ENCODE peak calls at places on chromosomes 16 and 17, in five cellular contexts. One of them, this sample, is unnamed.

GRCh38 chr17:68100000-68100641 is 64.6 kb downstream of the KPNA2 start:
- DNase-seq in mesenchymal stem cell: no peak
- DNase-seq in H9: no peak
- DNase-seq in trophoblast cell: no peak
- DNase-seq in H1: no peak
- DNase-seq in this sample: no peak

GRCh38 chr16:3737181-3737580 is 19.9 kb upstream of the TRAP1 start:
- DNase-seq in mesenchymal stem cell: no peak
- DNase-seq in H9: no peak
- DNase-seq in trophoblast cell: no peak
- DNase-seq in H1: no peak
- DNase-seq in this sample: no peak

GRCh38 chr16:81973737-81974136 is 37.5 kb downstream of the SDR42E1 start:
- DNase-seq in mesenchymal stem cell: no peak
- DNase-seq in H9: peak
- DNase-seq in trophoblast cell: no peak
- DNase-seq in H1: peak
- DNase-seq in this sample: no peak

GRCh38 chr17:77344038-77344437 is 203.3 kb downstream of the SEC14L1 start:
- DNase-seq in mesenchymal stem cell: no peak
- DNase-seq in H9: no peak
- DNase-seq in trophoblast cell: no peak
- DNase-seq in H1: no peak
- DNase-seq in this sample: no peak

GRCh38 chr16:72922714-72923113 is 125.2 kb downstream of the ZFHX3 start:
- DNase-seq in mesenchymal stem cell: no peak
- DNase-seq in H9: no peak
- DNase-seq in trophoblast cell: no peak
- DNase-seq in H1: no peak
- DNase-seq in this sample: no peak

GRCh38 chr17:49457564-49458535 is 37.2 kb upstream of the NGFR start:
- DNase-seq in mesenchymal stem cell: no peak
- DNase-seq in H9: no peak
- DNase-seq in trophoblast cell: no peak
- DNase-seq in H1: no peak
- DNase-seq in this sample: no peak

GRCh38 chr17:29671661-29672060 is 48.9 kb upstream of the CORO6 start:
- DNase-seq in mesenchymal stem cell: no peak
- DNase-seq in H9: no peak
- DNase-seq in trophoblast cell: no peak
- DNase-seq in H1: no peak
- DNase-seq in this sample: no peak

GRCh38 chr16:57639172-57639571 is 10.7 kb downstream of the ADGRG1 start:
- DNase-seq in mesenchymal stem cell: peak
- DNase-seq in H9: peak
- DNase-seq in trophoblast cell: no peak
- DNase-seq in H1: no peak
- DNase-seq in this sample: peak

GRCh38 chr17:75394332-75394918 is 11.1 kb downstream of the GRB2 start:
- DNase-seq in mesenchymal stem cell: peak
- DNase-seq in H9: no peak
- DNase-seq in trophoblast cell: no peak
- DNase-seq in H1: no peak
- DNase-seq in this sample: no peak

GRCh38 chr16:3149630-3150345 is 15.0 kb downstream of the ZNF213 start:
- DNase-seq in mesenchymal stem cell: peak
- DNase-seq in H9: peak
- DNase-seq in trophoblast cell: peak
- DNase-seq in H1: no peak
- DNase-seq in this sample: peak

GRCh38 chr16:55249361-55249760 is 74.6 kb upstream of the IRX6 start:
- DNase-seq in mesenchymal stem cell: no peak
- DNase-seq in H9: no peak
- DNase-seq in trophoblast cell: no peak
- DNase-seq in H1: no peak
- DNase-seq in this sample: no peak

GRCh38 chr16:58459344-58460218 is 40.4 kb upstream of the NDRG4 start:
- DNase-seq in mesenchymal stem cell: peak
- DNase-seq in H9: no peak
- DNase-seq in trophoblast cell: peak
- DNase-seq in H1: no peak
- DNase-seq in this sample: no peak

GRCh38 chr17:70527364-70527888 is 358.1 kb downstream of the KCNJ2 start:
- DNase-seq in mesenchymal stem cell: no peak
- DNase-seq in H9: no peak
- DNase-seq in trophoblast cell: no peak
- DNase-seq in H1: no peak
- DNase-seq in this sample: no peak

GRCh38 chr17:51803161-51803560 is 355.4 kb downstream of the CA10 start:
- DNase-seq in mesenchymal stem cell: no peak
- DNase-seq in H9: no peak
- DNase-seq in trophoblast cell: no peak
- DNase-seq in H1: no peak
- DNase-seq in this sample: no peak

GRCh38 chr17:79811036-79811887 is 14.4 kb upstream of the CBX8 start:
- DNase-seq in mesenchymal stem cell: no peak
- DNase-seq in H9: peak
- DNase-seq in trophoblast cell: peak
- DNase-seq in H1: no peak
- DNase-seq in this sample: no peak

GRCh38 chr16:22627043-22627442 is 116.4 kb downstream of the NPIPB5 start:
- DNase-seq in mesenchymal stem cell: no peak
- DNase-seq in H9: no peak
- DNase-seq in trophoblast cell: no peak
- DNase-seq in H1: no peak
- DNase-seq in this sample: no peak

GRCh38 chr16:16124974-16125373 is 98.3 kb downstream of the ABCC6 start:
- DNase-seq in mesenchymal stem cell: no peak
- DNase-seq in H9: no peak
- DNase-seq in trophoblast cell: no peak
- DNase-seq in H1: no peak
- DNase-seq in this sample: no peak

GRCh38 chr17:74785096-74785980 is 9.2 kb upstream of the NAT9 start:
- DNase-seq in mesenchymal stem cell: no peak
- DNase-seq in H9: no peak
- DNase-seq in trophoblast cell: peak
- DNase-seq in H1: no peak
- DNase-seq in this sample: no peak

GRCh38 chr16:4290236-4290830 is 17.5 kb upstream of the TFAP4 start:
- DNase-seq in mesenchymal stem cell: peak
- DNase-seq in H9: no peak
- DNase-seq in trophoblast cell: peak
- DNase-seq in H1: no peak
- DNase-seq in this sample: no peak

GRCh38 chr16:68071547-68071901 is 13.6 kb upstream of the NFATC3 start:
- DNase-seq in mesenchymal stem cell: no peak
- DNase-seq in H9: no peak
- DNase-seq in trophoblast cell: no peak
- DNase-seq in H1: no peak
- DNase-seq in this sample: no peak

GRCh38 chr16:50282010-50282538 is 15.7 kb downstream of the ADCY7 start:
- DNase-seq in mesenchymal stem cell: no peak
- DNase-seq in H9: no peak
- DNase-seq in trophoblast cell: peak
- DNase-seq in H1: no peak
- DNase-seq in this sample: no peak

GRCh38 chr17:3695129-3695722 is 729 bp downstream of the P2RX5 start:
- DNase-seq in mesenchymal stem cell: no peak
- DNase-seq in H9: no peak
- DNase-seq in trophoblast cell: no peak
- DNase-seq in H1: no peak
- DNase-seq in this sample: no peak

DNA sequence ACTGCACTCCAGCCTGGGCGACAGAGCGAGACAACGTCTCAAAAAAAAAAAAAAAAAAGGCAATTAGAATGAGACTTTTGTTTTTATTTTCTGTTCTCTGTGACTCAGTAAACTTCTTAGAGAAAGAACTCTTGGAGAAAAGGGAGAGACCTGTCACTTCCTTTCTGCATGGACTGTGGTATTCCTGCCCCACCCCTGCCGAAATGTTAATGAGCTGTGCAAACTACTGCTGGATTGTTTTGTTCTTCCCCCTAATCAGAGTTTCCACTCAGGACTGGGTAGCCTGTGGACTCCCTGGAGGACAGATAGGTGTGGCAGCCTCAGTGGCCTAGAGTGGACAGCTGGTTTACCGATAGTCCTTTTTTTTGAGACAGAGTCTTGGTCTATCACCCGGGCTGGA is 7.2 kb downstream of the FAM234A start:
- DNase-seq in mesenchymal stem cell: no peak
- DNase-seq in H9: no peak
- DNase-seq in trophoblast cell: no peak
- DNase-seq in H1: no peak
- DNase-seq in this sample: no peak
- H2BK12ac ChIP-seq in mesenchymal stem cell: no peak
- H2BK12ac ChIP-seq in H9: no peak
- H2BK12ac ChIP-seq in trophoblast cell: no peak
- H2BK12ac ChIP-seq in H1: no peak
- H2BK12ac ChIP-seq in this sample: no peak

DNA sequence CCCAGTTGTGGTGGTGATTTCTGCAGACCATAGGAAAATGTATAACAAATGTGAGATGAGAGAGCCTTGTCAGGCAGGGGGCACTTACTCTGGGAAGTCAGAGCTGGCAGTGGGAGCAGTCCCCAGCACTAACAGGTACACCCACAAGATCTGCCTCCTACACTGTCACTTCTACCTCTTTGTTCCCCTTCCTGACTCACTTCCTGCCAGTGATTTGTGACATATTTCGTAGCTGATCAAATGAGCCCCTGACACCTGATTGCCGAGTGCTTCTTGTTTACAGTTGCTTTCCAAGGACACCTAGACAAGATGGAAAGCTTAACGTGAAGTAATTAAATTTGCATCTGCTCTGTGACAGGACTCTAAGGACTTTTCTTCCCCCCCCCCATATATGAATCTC is 40.5 kb downstream of the FTO start:
- DNase-seq in mesenchymal stem cell: no peak
- DNase-seq in H9: peak
- DNase-seq in trophoblast cell: no peak
- DNase-seq in H1: no peak
- DNase-seq in this sample: no peak
- H2BK12ac ChIP-seq in mesenchymal stem cell: no peak
- H2BK12ac ChIP-seq in H9: no peak
- H2BK12ac ChIP-seq in trophoblast cell: no peak
- H2BK12ac ChIP-seq in H1: no peak
- H2BK12ac ChIP-seq in this sample: no peak

DNA sequence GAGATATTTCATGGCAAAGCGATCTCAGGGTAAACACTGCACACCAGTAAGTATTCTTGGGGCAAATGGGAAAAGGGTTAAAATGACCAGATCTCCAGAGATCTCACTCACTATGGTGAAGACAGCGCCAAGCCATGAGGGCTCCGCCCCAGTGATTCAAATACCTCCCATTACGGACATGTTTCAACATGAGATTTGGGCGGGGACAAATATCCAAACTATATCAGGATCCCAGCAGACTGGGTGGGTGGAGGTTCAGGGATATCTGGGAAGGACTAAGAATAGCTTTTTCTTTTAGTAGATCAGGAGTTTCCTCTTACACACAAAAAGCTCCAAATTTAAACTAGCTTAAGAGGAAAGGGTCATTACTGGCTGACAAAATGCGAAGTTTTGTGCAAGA is 181.7 kb downstream of the WWOX start:
- DNase-seq in mesenchymal stem cell: no peak
- DNase-seq in H9: no peak
- DNase-seq in trophoblast cell: no peak
- DNase-seq in H1: no peak
- DNase-seq in this sample: no peak
- H2BK12ac ChIP-seq in mesenchymal stem cell: no peak
- H2BK12ac ChIP-seq in H9: no peak
- H2BK12ac ChIP-seq in trophoblast cell: no peak
- H2BK12ac ChIP-seq in H1: no peak
- H2BK12ac ChIP-seq in this sample: no peak

GRCh38 chr17:21361020-21361809 is 14.9 kb upstream of the KCNJ12 start:
- DNase-seq in mesenchymal stem cell: no peak
- DNase-seq in H9: no peak
- DNase-seq in trophoblast cell: no peak
- DNase-seq in H1: no peak
- DNase-seq in this sample: no peak
- H2BK12ac ChIP-seq in mesenchymal stem cell: no peak
- H2BK12ac ChIP-seq in H9: no peak
- H2BK12ac ChIP-seq in trophoblast cell: no peak
- H2BK12ac ChIP-seq in H1: no peak
- H2BK12ac ChIP-seq in this sample: peak

DNA sequence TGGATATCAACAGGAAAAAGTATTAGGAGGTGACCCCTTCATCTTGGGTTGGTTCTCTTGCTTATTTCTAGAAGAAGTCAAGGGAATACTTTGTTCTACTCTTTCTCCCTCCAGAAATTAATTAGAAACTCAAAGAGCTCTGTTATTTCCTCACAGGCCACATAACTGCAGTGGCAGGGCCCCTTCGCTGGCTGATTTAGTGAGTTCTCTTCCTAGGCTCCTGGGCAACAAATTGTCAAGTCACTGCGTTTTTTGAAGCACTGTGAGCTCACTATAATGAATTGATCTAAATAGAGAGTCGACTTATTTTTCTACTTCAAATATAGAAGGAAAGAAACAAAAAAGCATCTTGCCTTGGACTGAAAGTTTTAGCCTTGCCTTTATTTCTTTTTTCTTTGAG is 4.8 kb downstream of the SHISA6 start:
- DNase-seq in mesenchymal stem cell: no peak
- DNase-seq in H9: no peak
- DNase-seq in trophoblast cell: no peak
- DNase-seq in H1: no peak
- DNase-seq in this sample: no peak
- H2BK12ac ChIP-seq in mesenchymal stem cell: no peak
- H2BK12ac ChIP-seq in H9: no peak
- H2BK12ac ChIP-seq in trophoblast cell: no peak
- H2BK12ac ChIP-seq in H1: no peak
- H2BK12ac ChIP-seq in this sample: no peak

DNA sequence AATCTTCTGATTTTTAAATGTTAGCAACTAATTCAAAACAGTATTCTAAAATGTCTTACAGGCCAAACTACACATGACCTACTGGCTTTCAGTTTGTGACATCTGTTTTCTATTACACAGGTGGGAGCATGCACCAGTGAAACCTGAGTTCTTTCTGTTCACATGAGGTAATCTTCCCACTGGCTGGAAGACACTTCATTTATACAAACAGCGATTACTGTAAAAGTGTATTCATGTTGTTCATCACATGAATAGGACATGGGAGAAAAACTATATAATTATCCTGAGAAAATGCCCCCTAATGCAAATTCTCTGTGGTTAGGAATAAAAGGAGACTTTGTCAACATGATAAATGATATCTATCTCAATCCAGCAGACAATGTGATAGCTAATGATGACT is 11.1 kb upstream of the PIK3R5 start:
- DNase-seq in mesenchymal stem cell: no peak
- DNase-seq in H9: no peak
- DNase-seq in trophoblast cell: no peak
- DNase-seq in H1: no peak
- DNase-seq in this sample: no peak
- H2BK12ac ChIP-seq in mesenchymal stem cell: no peak
- H2BK12ac ChIP-seq in H9: no peak
- H2BK12ac ChIP-seq in trophoblast cell: no peak
- H2BK12ac ChIP-seq in H1: no peak
- H2BK12ac ChIP-seq in this sample: no peak